ENCODE peak calls at places on chromosome 3, in eight cellular contexts. S is H9, Z is osteocyte, R is A549, U is AG04450, F is adrenal gland, A is fibroblast of lung, N is upper lobe of left lung. E is an unnamed sample.

GRCh38 chr3:124174463-124174862 is 182.5 kb upstream of the ROPN1 start:
- DNase-seq in S (no peak), Z (no peak), R (no peak), U (no peak), F (peak; percentile 57), A (no peak), N (no peak), E (no peak)

GRCh38 chr3:150544040-150544439 is 2.3 kb downstream of the SERP1 start:
- DNase-seq in S (no peak), Z (no peak), R (no peak), U (no peak), F (no peak), A (peak; percentile 75), N (no peak), E (no peak)

GRCh38 chr3:12780776-12781175 is 15.7 kb upstream of the CAND2 start:
- DNase-seq in S (no peak), Z (no peak), R (no peak), U (peak; percentile 36), F (no peak), A (peak; percentile 36), N (no peak), E (no peak)

GRCh38 chr3:39542588-39542988 is 75.1 kb downstream of the MOBP start:
- DNase-seq in S (no peak), Z (no peak), R (no peak), U (no peak), F (no peak), A (no peak), N (no peak), E (no peak)

GRCh38 chr3:182092662-182093262 is 381.0 kb downstream of the SOX2 start:
- DNase-seq in S (peak; percentile 32), Z (no peak), R (peak; percentile 28), U (no peak), F (no peak), A (peak; percentile 30), N (no peak), E (peak; percentile 40)

GRCh38 chr3:30768703-30769550 is 125.5 kb downstream of the GADL1 start:
- DNase-seq in S (peak; percentile 71), Z (peak; percentile 87), R (peak; percentile 43), U (no peak), F (peak; percentile 90), A (peak; percentile 58), N (peak; percentile 63), E (peak; percentile 88)

GRCh38 chr3:60810876-60811275 is 440.4 kb downstream of the FHIT start:
- DNase-seq in S (no peak), Z (no peak), R (no peak), U (no peak), F (no peak), A (no peak), N (no peak), E (no peak)

GRCh38 chr3:198096015-198096414 is 136.0 kb downstream of the LMLN start:
- DNase-seq in S (no peak), Z (no peak), R (no peak), U (no peak), F (no peak), A (no peak), N (no peak), E (no peak)

GRCh38 chr3:151875759-151876158 is 2.3 kb downstream of the SUCNR1 start:
- DNase-seq in S (no peak), Z (no peak), R (no peak), U (no peak), F (no peak), A (no peak), N (peak; percentile 47), E (no peak)

GRCh38 chr3:172249039-172249438 is 199.2 kb downstream of the GHSR start:
- DNase-seq in S (no peak), Z (no peak), R (no peak), U (no peak), F (no peak), A (peak; percentile 72), N (no peak), E (no peak)

GRCh38 chr3:195908439-195909293 is at the start of gene TNK2:
- DNase-seq in S (peak; percentile 53), Z (no peak), R (peak; percentile 19), U (no peak), F (peak; percentile 59), A (no peak), N (peak; percentile 55), E (peak; percentile 52)

GRCh38 chr3:113241292-113242033 is 30.1 kb downstream of the BOC start:
- DNase-seq in S (peak; percentile 86), Z (no peak), R (no peak), U (no peak), F (no peak), A (peak; percentile 83), N (no peak), E (peak; percentile 83)

GRCh38 chr3:136932518-136932917 is 25.3 kb upstream of the IL20RB start:
- DNase-seq in S (no peak), Z (no peak), R (no peak), U (no peak), F (no peak), A (no peak), N (no peak), E (no peak)

GRCh38 chr3:155995525-155996370 is 124.6 kb upstream of the KCNAB1 start:
- DNase-seq in S (no peak), Z (no peak), R (peak; percentile 57), U (peak; percentile 32), F (no peak), A (peak; percentile 58), N (no peak), E (peak; percentile 69)

GRCh38 chr3:122682016-122682374 is 1.4 kb downstream of the PARP14 start:
- DNase-seq in S (no peak), Z (no peak), R (no peak), U (no peak), F (no peak), A (no peak), N (no peak), E (no peak)

GRCh38 chr3:126746395-126747177 is 42.5 kb downstream of the CHCHD6 start:
- DNase-seq in S (no peak), Z (peak; percentile 82), R (peak; percentile 21), U (no peak), F (peak; percentile 72), A (peak; percentile 84), N (peak; percentile 80), E (no peak)

GRCh38 chr3:45143673-45144670 is 2.2 kb downstream of the CDCP1 start:
- DNase-seq in S (no peak), Z (no peak), R (no peak), U (no peak), F (no peak), A (peak; percentile 75), N (no peak), E (no peak)

GRCh38 chr3:144051211-144051610 is 79.6 kb downstream of the DIPK2A start:
- DNase-seq in S (no peak), Z (no peak), R (no peak), U (no peak), F (no peak), A (no peak), N (no peak), E (no peak)

GRCh38 chr3:157501863-157502262 is 1.4 kb downstream of the VEPH1 start:
- DNase-seq in S (peak; percentile 32), Z (no peak), R (no peak), U (no peak), F (no peak), A (no peak), N (no peak), E (peak; percentile 76)

GRCh38 chr3:157495846-157496245 is 7.4 kb downstream of the VEPH1 start:
- DNase-seq in S (no peak), Z (no peak), R (no peak), U (no peak), F (no peak), A (no peak), N (no peak), E (no peak)

GRCh38 chr3:157500232-157500631 is 3.0 kb downstream of the VEPH1 start:
- DNase-seq in S (no peak), Z (no peak), R (no peak), U (no peak), F (no peak), A (no peak), N (no peak), E (no peak)

GRCh38 chr3:157498374-157498773 is 4.8 kb downstream of the VEPH1 start:
- DNase-seq in S (no peak), Z (no peak), R (no peak), U (no peak), F (no peak), A (no peak), N (no peak), E (no peak)

GRCh38 chr3:157499342-157499963 is 3.8 kb downstream of the VEPH1 start:
- DNase-seq in S (peak; percentile 92), Z (no peak), R (no peak), U (no peak), F (peak; percentile 80), A (peak; percentile 49), N (peak; percentile 84), E (peak; percentile 96)
- TF ChIP-seq CTCF in S (peak; percentile 41), Z (no peak), R (no peak), U (peak; percentile 11), F (peak; percentile 46), A (no peak), N (peak; percentile 15), E (no peak)

DNA sequence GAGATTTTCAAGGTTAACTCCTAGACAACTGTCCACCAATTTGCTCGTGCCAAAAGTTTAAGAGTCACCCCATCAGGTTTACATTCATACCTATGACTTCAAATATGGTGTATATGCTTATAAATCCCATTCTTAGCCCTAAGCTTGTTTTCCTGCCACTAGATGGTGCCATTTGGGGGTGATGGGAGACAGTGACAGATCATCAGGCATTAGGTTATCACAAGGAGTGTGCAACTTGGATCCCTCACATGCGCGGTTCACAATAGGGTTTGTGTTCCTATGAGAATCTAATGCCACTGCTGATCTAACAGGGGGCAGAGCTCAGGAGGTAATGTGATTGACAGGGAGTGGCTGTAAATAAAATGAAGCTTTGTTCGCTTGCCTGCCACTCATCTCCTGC is 182.7 kb downstream of the CNTN6 start:
- DNase-seq in S (peak; percentile 41), Z (no peak), R (no peak), U (no peak), F (no peak), A (no peak), N (no peak), E (peak; percentile 71)
- TF ChIP-seq CTCF in S (peak; percentile 73), Z (peak; percentile 31), R (no peak), U (no peak), F (no peak), A (peak; percentile 29), N (no peak), E (peak; percentile 83)

DNA sequence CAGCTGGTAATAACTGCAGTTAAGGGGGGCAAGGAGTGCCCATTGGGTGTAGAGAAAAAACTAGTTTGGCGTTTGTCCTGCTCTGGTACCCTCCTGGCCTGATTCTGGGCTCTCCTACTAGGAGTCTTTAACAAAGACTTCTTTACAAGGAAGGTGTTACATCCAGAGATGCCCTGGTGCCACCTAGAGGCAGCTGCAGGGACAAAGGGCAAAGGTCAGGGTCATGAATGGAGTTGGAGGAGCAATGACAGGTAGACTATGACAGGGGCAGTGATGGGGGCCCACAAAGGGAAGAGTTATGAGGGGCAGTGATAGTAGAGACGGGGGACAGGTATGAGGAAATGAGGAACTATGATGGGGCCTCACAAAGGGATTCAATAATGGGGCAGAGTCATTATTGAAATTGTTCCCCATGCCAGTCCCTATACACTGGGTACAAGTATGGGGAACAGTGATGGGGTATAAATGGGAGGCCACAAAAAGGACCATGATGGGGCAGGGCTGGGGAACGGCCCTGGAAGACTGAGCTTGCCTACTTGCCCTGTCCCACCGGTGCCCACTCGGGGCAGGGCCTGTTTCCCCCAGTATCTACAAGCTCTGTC is 7.9 kb downstream of the CCDC71 start:
- DNase-seq in S (peak; percentile 65), Z (no peak), R (no peak), U (no peak), F (peak; percentile 67), A (no peak), N (peak; percentile 50), E (peak; percentile 87)
- TF ChIP-seq CTCF in S (peak; percentile 73), Z (peak; percentile 24), R (peak; percentile 36), U (peak; percentile 13), F (peak; percentile 41), A (peak; percentile 38), N (no peak), E (peak; percentile 82)

GRCh38 chr3:41867533-41867932 is 94.4 kb downstream of the ULK4 start:
- DNase-seq in S (no peak), Z (no peak), R (no peak), U (no peak), F (no peak), A (no peak), N (no peak), E (no peak)
- TF ChIP-seq CTCF in S (no peak), Z (no peak), R (no peak), U (no peak), F (no peak), A (no peak), N (no peak), E (no peak)

E was measured in GM23338.